ENCODE peak calls at places on chromosomes 3 and 15, in four cellular contexts. One of them, this sample, is unnamed.

GRCh38 chr15:77642793-77643430 is 10.2 kb upstream of the LINGO1 start:
- DNase-seq in dorsolateral prefrontal cortex: no peak
- DNase-seq in NCI-H1092 treated with DMSO at 0.1 percent for 48 hours: no peak
- DNase-seq in H7: no peak
- DNase-seq in this sample: no peak

GRCh38 chr3:144801890-144802289 is 830.3 kb downstream of the DIPK2A start:
- DNase-seq in NCI-H1092 treated with DMSO at 0.1 percent for 48 hours: no peak
- DNase-seq in H7: no peak
- DNase-seq in dorsolateral prefrontal cortex: no peak
- DNase-seq in this sample: no peak

GRCh38 chr3:79810529-79810928 is 42.7 kb upstream of the ROBO1 start:
- DNase-seq in dorsolateral prefrontal cortex: no peak
- DNase-seq in H7: no peak
- DNase-seq in NCI-H1092 treated with DMSO at 0.1 percent for 48 hours: no peak
- DNase-seq in this sample: peak

GRCh38 chr15:66515901-66516322 is 10.8 kb downstream of the ZWILCH start:
- DNase-seq in NCI-H1092 treated with DMSO at 0.1 percent for 48 hours: no peak
- DNase-seq in dorsolateral prefrontal cortex: no peak
- DNase-seq in H7: no peak
- DNase-seq in this sample: no peak

GRCh38 chr3:102060814-102061213 is 211.5 kb downstream of the NFKBIZ start:
- DNase-seq in H7: no peak
- DNase-seq in NCI-H1092 treated with DMSO at 0.1 percent for 48 hours: no peak
- DNase-seq in dorsolateral prefrontal cortex: no peak
- DNase-seq in this sample: no peak

GRCh38 chr15:42846647-42847046 is 73.9 kb downstream of the TTBK2 start:
- DNase-seq in NCI-H1092 treated with DMSO at 0.1 percent for 48 hours: no peak
- DNase-seq in dorsolateral prefrontal cortex: no peak
- DNase-seq in H7: peak
- DNase-seq in this sample: no peak

GRCh38 chr3:126551066-126551838 is 7.5 kb downstream of the C3orf22 start:
- DNase-seq in dorsolateral prefrontal cortex: peak
- DNase-seq in H7: peak
- DNase-seq in NCI-H1092 treated with DMSO at 0.1 percent for 48 hours: peak
- DNase-seq in this sample: no peak

GRCh38 chr3:13509066-13509815 is 29.1 kb downstream of the HDAC11 start:
- DNase-seq in NCI-H1092 treated with DMSO at 0.1 percent for 48 hours: no peak
- DNase-seq in H7: peak
- DNase-seq in dorsolateral prefrontal cortex: no peak
- DNase-seq in this sample: no peak

GRCh38 chr3:48504051-48504946 is at the start of gene SHISA5:
- DNase-seq in dorsolateral prefrontal cortex: peak
- DNase-seq in H7: peak
- DNase-seq in NCI-H1092 treated with DMSO at 0.1 percent for 48 hours: no peak
- DNase-seq in this sample: peak

GRCh38 chr15:49624046-49624445 is 3.2 kb downstream of the DTWD1 start:
- DNase-seq in H7: no peak
- DNase-seq in NCI-H1092 treated with DMSO at 0.1 percent for 48 hours: no peak
- DNase-seq in dorsolateral prefrontal cortex: no peak
- DNase-seq in this sample: no peak

GRCh38 chr3:171829841-171830559 is 13.1 kb upstream of the TMEM212 start:
- DNase-seq in dorsolateral prefrontal cortex: peak
- DNase-seq in NCI-H1092 treated with DMSO at 0.1 percent for 48 hours: peak
- DNase-seq in H7: peak
- DNase-seq in this sample: peak

GRCh38 chr15:64653757-64654156 is 121.6 kb downstream of the RBPMS2 start:
- DNase-seq in H7: no peak
- DNase-seq in NCI-H1092 treated with DMSO at 0.1 percent for 48 hours: peak
- DNase-seq in dorsolateral prefrontal cortex: no peak
- DNase-seq in this sample: peak

GRCh38 chr3:13647314-13648059 is 98.6 kb downstream of the FBLN2 start:
- DNase-seq in H7: no peak
- DNase-seq in NCI-H1092 treated with DMSO at 0.1 percent for 48 hours: no peak
- DNase-seq in dorsolateral prefrontal cortex: no peak
- DNase-seq in this sample: peak

GRCh38 chr15:92822216-92823144 is 77.6 kb upstream of the CHD2 start:
- DNase-seq in NCI-H1092 treated with DMSO at 0.1 percent for 48 hours: peak
- DNase-seq in H7: peak
- DNase-seq in dorsolateral prefrontal cortex: no peak
- DNase-seq in this sample: peak

GRCh38 chr3:152076148-152076547 is 192.6 kb upstream of the MBNL1 start:
- DNase-seq in dorsolateral prefrontal cortex: no peak
- DNase-seq in H7: no peak
- DNase-seq in NCI-H1092 treated with DMSO at 0.1 percent for 48 hours: no peak
- DNase-seq in this sample: no peak

GRCh38 chr3:45677045-45677436 is 12.2 kb upstream of the SACM1L start:
- DNase-seq in NCI-H1092 treated with DMSO at 0.1 percent for 48 hours: no peak
- DNase-seq in dorsolateral prefrontal cortex: no peak
- DNase-seq in H7: peak
- DNase-seq in this sample: peak

GRCh38 chr3:188154758-188155574 is 1.0 kb downstream of the LPP start:
- DNase-seq in H7: peak
- DNase-seq in dorsolateral prefrontal cortex: no peak
- DNase-seq in NCI-H1092 treated with DMSO at 0.1 percent for 48 hours: no peak
- DNase-seq in this sample: no peak

GRCh38 chr15:33226559-33227181 is 32.2 kb upstream of the FMN1 start:
- DNase-seq in dorsolateral prefrontal cortex: no peak
- DNase-seq in NCI-H1092 treated with DMSO at 0.1 percent for 48 hours: peak
- DNase-seq in H7: peak
- DNase-seq in this sample: no peak

GRCh38 chr3:143314291-143315093 is 194.9 kb downstream of the CHST2 start:
- DNase-seq in H7: no peak
- DNase-seq in NCI-H1092 treated with DMSO at 0.1 percent for 48 hours: no peak
- DNase-seq in dorsolateral prefrontal cortex: no peak
- DNase-seq in this sample: peak

GRCh38 chr15:61086756-61087155 is 142.3 kb downstream of the RORA start:
- DNase-seq in H7: no peak
- DNase-seq in NCI-H1092 treated with DMSO at 0.1 percent for 48 hours: peak
- DNase-seq in dorsolateral prefrontal cortex: no peak
- DNase-seq in this sample: no peak

GRCh38 chr15:45089712-45090373 is 24.1 kb downstream of the DUOX2 start:
- DNase-seq in NCI-H1092 treated with DMSO at 0.1 percent for 48 hours: no peak
- DNase-seq in H7: no peak
- DNase-seq in dorsolateral prefrontal cortex: no peak
- DNase-seq in this sample: no peak

GRCh38 chr15:25849431-25849921 is 13.7 kb downstream of the ATP10A start:
- DNase-seq in dorsolateral prefrontal cortex: no peak
- DNase-seq in H7: peak
- DNase-seq in NCI-H1092 treated with DMSO at 0.1 percent for 48 hours: no peak
- DNase-seq in this sample: peak

GRCh38 chr15:74173545-74174215 is at the start of gene ISLR:
- DNase-seq in NCI-H1092 treated with DMSO at 0.1 percent for 48 hours: no peak
- DNase-seq in dorsolateral prefrontal cortex: no peak
- DNase-seq in H7: peak
- DNase-seq in this sample: peak

GRCh38 chr3:58529516-58530353 is 7.3 kb downstream of the ACOX2 start:
- DNase-seq in dorsolateral prefrontal cortex: no peak
- DNase-seq in H7: peak
- DNase-seq in NCI-H1092 treated with DMSO at 0.1 percent for 48 hours: no peak
- DNase-seq in this sample: peak

GRCh38 chr3:13134166-13134878 is 61.1 kb upstream of the IQSEC1 start:
- DNase-seq in H7: no peak
- DNase-seq in dorsolateral prefrontal cortex: no peak
- DNase-seq in NCI-H1092 treated with DMSO at 0.1 percent for 48 hours: no peak
- DNase-seq in this sample: no peak

GRCh38 chr3:123444023-123444422 is 4.9 kb downstream of the ADCY5 start:
- DNase-seq in H7: no peak
- DNase-seq in dorsolateral prefrontal cortex: peak
- DNase-seq in NCI-H1092 treated with DMSO at 0.1 percent for 48 hours: peak
- DNase-seq in this sample: peak

GRCh38 chr3:189305412-189305811 is 133.6 kb downstream of the TPRG1 start:
- DNase-seq in dorsolateral prefrontal cortex: no peak
- DNase-seq in NCI-H1092 treated with DMSO at 0.1 percent for 48 hours: no peak
- DNase-seq in H7: no peak
- DNase-seq in this sample: no peak

GRCh38 chr15:85551221-85551832 is 170.9 kb downstream of the AKAP13 start:
- DNase-seq in H7: no peak
- DNase-seq in NCI-H1092 treated with DMSO at 0.1 percent for 48 hours: no peak
- DNase-seq in dorsolateral prefrontal cortex: no peak
- DNase-seq in this sample: no peak

GRCh38 chr3:178112134-178112533 is 424.1 kb upstream of the KCNMB2 start:
- DNase-seq in NCI-H1092 treated with DMSO at 0.1 percent for 48 hours: no peak
- DNase-seq in dorsolateral prefrontal cortex: no peak
- DNase-seq in H7: no peak
- DNase-seq in this sample: peak

GRCh38 chr3:76841750-76842149 is 198.1 kb upstream of the ROBO2 start:
- DNase-seq in H7: no peak
- DNase-seq in dorsolateral prefrontal cortex: no peak
- DNase-seq in NCI-H1092 treated with DMSO at 0.1 percent for 48 hours: no peak
- DNase-seq in this sample: peak

GRCh38 chr15:50906954-50907865 is 1.3 kb upstream of the AP4E1 start:
- DNase-seq in H7: peak
- DNase-seq in dorsolateral prefrontal cortex: no peak
- DNase-seq in NCI-H1092 treated with DMSO at 0.1 percent for 48 hours: no peak
- DNase-seq in this sample: peak

GRCh38 chr15:61195116-61196002 is 33.7 kb downstream of the RORA start:
- DNase-seq in H7: peak
- DNase-seq in NCI-H1092 treated with DMSO at 0.1 percent for 48 hours: peak
- DNase-seq in dorsolateral prefrontal cortex: no peak
- DNase-seq in this sample: peak

GRCh38 chr3:170419301-170420087 is 826 bp downstream of the CLDN11 start:
- DNase-seq in H7: peak
- DNase-seq in dorsolateral prefrontal cortex: peak
- DNase-seq in NCI-H1092 treated with DMSO at 0.1 percent for 48 hours: no peak
- DNase-seq in this sample: peak

GRCh38 chr3:126538316-126538715 is 14.4 kb downstream of the CHST13 start:
- DNase-seq in NCI-H1092 treated with DMSO at 0.1 percent for 48 hours: no peak
- DNase-seq in dorsolateral prefrontal cortex: no peak
- DNase-seq in H7: no peak
- DNase-seq in this sample: no peak

GRCh38 chr3:165185707-165186327 is 10.4 kb downstream of the SLITRK3 start:
- DNase-seq in H7: peak
- DNase-seq in NCI-H1092 treated with DMSO at 0.1 percent for 48 hours: peak
- DNase-seq in dorsolateral prefrontal cortex: no peak
- DNase-seq in this sample: peak

GRCh38 chr15:39139431-39140059 is 441.3 kb upstream of the THBS1 start:
- DNase-seq in H7: no peak
- DNase-seq in NCI-H1092 treated with DMSO at 0.1 percent for 48 hours: no peak
- DNase-seq in dorsolateral prefrontal cortex: no peak
- DNase-seq in this sample: no peak

GRCh38 chr3:67472674-67473201 is 181.7 kb downstream of the SUCLG2 start:
- DNase-seq in H7: no peak
- DNase-seq in dorsolateral prefrontal cortex: no peak
- DNase-seq in NCI-H1092 treated with DMSO at 0.1 percent for 48 hours: no peak
- DNase-seq in this sample: no peak

GRCh38 chr3:18964640-18965039 is 183.7 kb upstream of the KCNH8 start:
- DNase-seq in NCI-H1092 treated with DMSO at 0.1 percent for 48 hours: no peak
- DNase-seq in dorsolateral prefrontal cortex: no peak
- DNase-seq in H7: no peak
- DNase-seq in this sample: no peak